ENCODE peak calls at places on chromosomes 11 and 22, in six cellular contexts. F is H9, B is head of caudate nucleus, P is HT1080, J is progenitor cell of endocrine pancreas, E is GM10248. K is an unnamed sample.

GRCh38 chr11:69044111-69045013 is 4.4 kb upstream of the TPCN2 start:
- DNase-seq in F (peak), B (peak), P (peak), J (no peak), E (no peak), K (peak)

GRCh38 chr11:2269601-2270321 is 627 bp downstream of the ASCL2 start:
- DNase-seq in F (peak), B (peak), P (no peak), J (peak), E (no peak), K (peak)

GRCh38 chr22:50046019-50046415 is 12.1 kb downstream of the TTLL8 start:
- DNase-seq in F (no peak), B (no peak), P (no peak), J (no peak), E (no peak), K (no peak)

GRCh38 chr11:75562836-75563484 is 907 bp downstream of the SERPINH1 start:
- DNase-seq in F (peak), B (no peak), P (peak), J (no peak), E (no peak), K (no peak)

GRCh38 chr22:25563757-25564319 is 637 bp upstream of the GRK3 start:
- DNase-seq in F (no peak), B (peak), P (no peak), J (no peak), E (no peak), K (no peak)

GRCh38 chr11:64206457-64207246 is at the start of gene FERMT3:
- DNase-seq in F (no peak), B (peak), P (no peak), J (no peak), E (peak), K (no peak)

GRCh38 chr11:128716231-128716630 is 22.4 kb downstream of the FLI1 start:
- DNase-seq in F (no peak), B (no peak), P (peak), J (no peak), E (no peak), K (no peak)

GRCh38 chr22:37138879-37139561 is 10.7 kb downstream of the IL2RB start:
- DNase-seq in F (no peak), B (no peak), P (no peak), J (no peak), E (no peak), K (no peak)

GRCh38 chr22:26672060-26672471 is 14.7 kb downstream of the MIAT start:
- DNase-seq in F (no peak), B (no peak), P (no peak), J (no peak), E (no peak), K (no peak)

GRCh38 chr11:127369301-127369968 is 368.9 kb upstream of the KIRREL3 start:
- DNase-seq in F (no peak), B (no peak), P (no peak), J (no peak), E (no peak), K (no peak)

GRCh38 chr11:77779935-77780334 is 40.6 kb downstream of the RSF1 start:
- DNase-seq in F (no peak), B (no peak), P (peak), J (no peak), E (no peak), K (no peak)

GRCh38 chr22:35970601-35971417 is 57.8 kb downstream of the RBFOX2 start:
- DNase-seq in F (no peak), B (peak), P (no peak), J (no peak), E (no peak), K (no peak)

GRCh38 chr11:59754494-59754858 is 700 bp upstream of the STX3 start:
- DNase-seq in F (no peak), B (no peak), P (no peak), J (no peak), E (peak), K (peak)

GRCh38 chr11:62501432-62501891 is 45.1 kb downstream of the AHNAK start:
- DNase-seq in F (no peak), B (peak), P (no peak), J (no peak), E (no peak), K (no peak)

GRCh38 chr22:22044153-22044552 is 61.6 kb upstream of the TOP3B start:
- DNase-seq in F (no peak), B (peak), P (no peak), J (no peak), E (no peak), K (no peak)

GRCh38 chr11:73866095-73866579 is 10.5 kb downstream of the COA4 start:
- DNase-seq in F (no peak), B (no peak), P (no peak), J (no peak), E (no peak), K (no peak)

GRCh38 chr11:65488273-65489058 is 10.4 kb upstream of the MALAT1 start:
- DNase-seq in F (no peak), B (peak), P (peak), J (no peak), E (peak), K (no peak)

GRCh38 chr11:46119053-46119351 is 2.3 kb downstream of the PHF21A start:
- DNase-seq in F (no peak), B (no peak), P (no peak), J (no peak), E (no peak), K (no peak)

GRCh38 chr11:68840661-68841653 is 759 bp downstream of the CPT1A start:
- DNase-seq in F (no peak), B (peak), P (no peak), J (peak), E (peak), K (no peak)

GRCh38 chr11:57459112-57460016 is 964 bp upstream of the RTN4RL2 start:
- DNase-seq in F (peak), B (no peak), P (peak), J (no peak), E (peak), K (no peak)

K was measured in iPS DF 6.9.